ENCODE peak calls at places on chromosomes 5 and 9, in eight cellular contexts. One of them, this sample, is unnamed.

GRCh38 chr5:77616920-77617319 is 21.6 kb downstream of the OTP start:
- DNase-seq in K562: no peak
- DNase-seq in endothelial cell of umbilical vein: no peak
- DNase-seq in GM12878: no peak
- DNase-seq in HCT116: no peak
- DNase-seq in A549: no peak
- DNase-seq in HepG2: no peak
- DNase-seq in SK-N-SH: no peak
- DNase-seq in this sample: no peak

GRCh38 chr5:127040779-127041520 is 10.6 kb upstream of the MARCHF3 start:
- DNase-seq in endothelial cell of umbilical vein: peak
- DNase-seq in HepG2: no peak
- DNase-seq in K562: peak
- DNase-seq in HCT116: no peak
- DNase-seq in A549: no peak
- DNase-seq in GM12878: no peak
- DNase-seq in SK-N-SH: no peak
- DNase-seq in this sample: no peak

GRCh38 chr5:86858452-86858851 is 240.7 kb downstream of the COX7C start:
- DNase-seq in endothelial cell of umbilical vein: no peak
- DNase-seq in HCT116: no peak
- DNase-seq in HepG2: no peak
- DNase-seq in SK-N-SH: no peak
- DNase-seq in K562: no peak
- DNase-seq in A549: no peak
- DNase-seq in GM12878: no peak
- DNase-seq in this sample: no peak

GRCh38 chr9:133843751-133844373 is 105.7 kb upstream of the SARDH start:
- DNase-seq in HepG2: no peak
- DNase-seq in HCT116: no peak
- DNase-seq in GM12878: no peak
- DNase-seq in SK-N-SH: no peak
- DNase-seq in K562: no peak
- DNase-seq in endothelial cell of umbilical vein: peak
- DNase-seq in A549: no peak
- DNase-seq in this sample: no peak

GRCh38 chr9:79127661-79128060 is 444.1 kb upstream of the TLE4 start:
- DNase-seq in endothelial cell of umbilical vein: no peak
- DNase-seq in SK-N-SH: no peak
- DNase-seq in K562: no peak
- DNase-seq in GM12878: no peak
- DNase-seq in A549: no peak
- DNase-seq in HepG2: no peak
- DNase-seq in HCT116: no peak
- DNase-seq in this sample: no peak

GRCh38 chr5:100646011-100646410 is 110.8 kb downstream of the FAM174A start:
- DNase-seq in K562: peak
- DNase-seq in HCT116: no peak
- DNase-seq in HepG2: no peak
- DNase-seq in A549: no peak
- DNase-seq in endothelial cell of umbilical vein: no peak
- DNase-seq in SK-N-SH: no peak
- DNase-seq in GM12878: no peak
- DNase-seq in this sample: no peak

GRCh38 chr9:3716415-3716814 is 190.6 kb upstream of the RFX3 start:
- DNase-seq in GM12878: no peak
- DNase-seq in K562: no peak
- DNase-seq in A549: no peak
- DNase-seq in HepG2: no peak
- DNase-seq in endothelial cell of umbilical vein: no peak
- DNase-seq in HCT116: no peak
- DNase-seq in SK-N-SH: no peak
- DNase-seq in this sample: no peak

GRCh38 chr9:128383007-128383753 is 12.0 kb downstream of the URM1 start:
- DNase-seq in K562: no peak
- DNase-seq in HepG2: no peak
- DNase-seq in SK-N-SH: no peak
- DNase-seq in endothelial cell of umbilical vein: no peak
- DNase-seq in A549: no peak
- DNase-seq in HCT116: no peak
- DNase-seq in GM12878: no peak
- DNase-seq in this sample: no peak

GRCh38 chr9:33101104-33101951 is 24.9 kb upstream of the SMU1 start:
- DNase-seq in SK-N-SH: no peak
- DNase-seq in HepG2: no peak
- DNase-seq in K562: no peak
- DNase-seq in HCT116: no peak
- DNase-seq in A549: peak
- DNase-seq in endothelial cell of umbilical vein: no peak
- DNase-seq in GM12878: no peak
- DNase-seq in this sample: no peak

GRCh38 chr9:30967484-30967883 is 1417.0 kb upstream of the ACO1 start:
- DNase-seq in GM12878: no peak
- DNase-seq in A549: no peak
- DNase-seq in SK-N-SH: no peak
- DNase-seq in HepG2: no peak
- DNase-seq in K562: no peak
- DNase-seq in HCT116: peak
- DNase-seq in endothelial cell of umbilical vein: no peak
- DNase-seq in this sample: no peak

GRCh38 chr9:122055668-122056067 is 37.4 kb downstream of the TTLL11 start:
- DNase-seq in HepG2: no peak
- DNase-seq in endothelial cell of umbilical vein: no peak
- DNase-seq in A549: no peak
- DNase-seq in GM12878: no peak
- DNase-seq in HCT116: no peak
- DNase-seq in K562: no peak
- DNase-seq in SK-N-SH: no peak
- DNase-seq in this sample: peak

GRCh38 chr9:83596899-83597504 is 25.9 kb upstream of the IDNK start:
- DNase-seq in SK-N-SH: peak
- DNase-seq in GM12878: no peak
- DNase-seq in HepG2: no peak
- DNase-seq in HCT116: peak
- DNase-seq in A549: peak
- DNase-seq in endothelial cell of umbilical vein: peak
- DNase-seq in K562: peak
- DNase-seq in this sample: peak

GRCh38 chr5:55817030-55817429 is 34.1 kb upstream of the IL31RA start:
- DNase-seq in K562: no peak
- DNase-seq in HCT116: no peak
- DNase-seq in endothelial cell of umbilical vein: no peak
- DNase-seq in GM12878: no peak
- DNase-seq in A549: no peak
- DNase-seq in SK-N-SH: no peak
- DNase-seq in HepG2: no peak
- DNase-seq in this sample: no peak

GRCh38 chr9:93081931-93082330 is 14.1 kb upstream of the CARD19 start:
- DNase-seq in HCT116: no peak
- DNase-seq in endothelial cell of umbilical vein: no peak
- DNase-seq in HepG2: no peak
- DNase-seq in K562: no peak
- DNase-seq in SK-N-SH: no peak
- DNase-seq in A549: no peak
- DNase-seq in GM12878: no peak
- DNase-seq in this sample: no peak

GRCh38 chr5:77443670-77444069 is 48.4 kb downstream of the WDR41 start:
- DNase-seq in SK-N-SH: no peak
- DNase-seq in HCT116: no peak
- DNase-seq in endothelial cell of umbilical vein: no peak
- DNase-seq in GM12878: no peak
- DNase-seq in K562: no peak
- DNase-seq in HepG2: no peak
- DNase-seq in A549: no peak
- DNase-seq in this sample: no peak

GRCh38 chr5:1545798-1546355 is 22.1 kb upstream of the LPCAT1 start:
- DNase-seq in HepG2: no peak
- DNase-seq in HCT116: no peak
- DNase-seq in SK-N-SH: no peak
- DNase-seq in A549: no peak
- DNase-seq in K562: no peak
- DNase-seq in GM12878: no peak
- DNase-seq in endothelial cell of umbilical vein: no peak
- DNase-seq in this sample: no peak

GRCh38 chr5:145737578-145737977 is 97.6 kb downstream of the PRELID2 start:
- DNase-seq in HepG2: no peak
- DNase-seq in SK-N-SH: no peak
- DNase-seq in endothelial cell of umbilical vein: no peak
- DNase-seq in HCT116: no peak
- DNase-seq in K562: no peak
- DNase-seq in GM12878: no peak
- DNase-seq in A549: no peak
- DNase-seq in this sample: no peak

GRCh38 chr5:170275376-170275994 is 22.1 kb downstream of the LCP2 start:
- DNase-seq in K562: no peak
- DNase-seq in HCT116: no peak
- DNase-seq in GM12878: no peak
- DNase-seq in SK-N-SH: no peak
- DNase-seq in endothelial cell of umbilical vein: no peak
- DNase-seq in A549: no peak
- DNase-seq in HepG2: no peak
- DNase-seq in this sample: no peak

GRCh38 chr5:111394580-111394979 is 117.8 kb downstream of the STARD4 start:
- DNase-seq in endothelial cell of umbilical vein: peak
- DNase-seq in HCT116: no peak
- DNase-seq in SK-N-SH: no peak
- DNase-seq in K562: no peak
- DNase-seq in A549: no peak
- DNase-seq in GM12878: no peak
- DNase-seq in HepG2: no peak
- DNase-seq in this sample: peak

GRCh38 chr5:3143382-3143781 is 391.9 kb upstream of the IRX2 start:
- DNase-seq in endothelial cell of umbilical vein: no peak
- DNase-seq in A549: no peak
- DNase-seq in HCT116: no peak
- DNase-seq in HepG2: no peak
- DNase-seq in GM12878: no peak
- DNase-seq in K562: no peak
- DNase-seq in SK-N-SH: no peak
- DNase-seq in this sample: no peak

GRCh38 chr5:170154744-170155143 is 49.0 kb downstream of the FOXI1 start:
- DNase-seq in HepG2: no peak
- DNase-seq in HCT116: no peak
- DNase-seq in endothelial cell of umbilical vein: no peak
- DNase-seq in K562: peak
- DNase-seq in GM12878: no peak
- DNase-seq in A549: no peak
- DNase-seq in SK-N-SH: peak
- DNase-seq in this sample: no peak

GRCh38 chr9:136902259-136902821 is 16.0 kb downstream of the TRAF2 start:
- DNase-seq in A549: peak
- DNase-seq in HepG2: no peak
- DNase-seq in SK-N-SH: no peak
- DNase-seq in K562: no peak
- DNase-seq in HCT116: no peak
- DNase-seq in endothelial cell of umbilical vein: peak
- DNase-seq in GM12878: peak
- DNase-seq in this sample: no peak

GRCh38 chr9:133813749-133814585 is 75.8 kb upstream of the SARDH start:
- DNase-seq in GM12878: no peak
- DNase-seq in endothelial cell of umbilical vein: no peak
- DNase-seq in HCT116: no peak
- DNase-seq in SK-N-SH: peak
- DNase-seq in K562: no peak
- DNase-seq in A549: no peak
- DNase-seq in HepG2: no peak
- DNase-seq in this sample: no peak

GRCh38 chr5:116669261-116670049 is 94.8 kb upstream of the SEMA6A start:
- DNase-seq in A549: no peak
- DNase-seq in endothelial cell of umbilical vein: no peak
- DNase-seq in GM12878: no peak
- DNase-seq in K562: no peak
- DNase-seq in HCT116: no peak
- DNase-seq in HepG2: no peak
- DNase-seq in SK-N-SH: no peak
- DNase-seq in this sample: no peak

DNA sequence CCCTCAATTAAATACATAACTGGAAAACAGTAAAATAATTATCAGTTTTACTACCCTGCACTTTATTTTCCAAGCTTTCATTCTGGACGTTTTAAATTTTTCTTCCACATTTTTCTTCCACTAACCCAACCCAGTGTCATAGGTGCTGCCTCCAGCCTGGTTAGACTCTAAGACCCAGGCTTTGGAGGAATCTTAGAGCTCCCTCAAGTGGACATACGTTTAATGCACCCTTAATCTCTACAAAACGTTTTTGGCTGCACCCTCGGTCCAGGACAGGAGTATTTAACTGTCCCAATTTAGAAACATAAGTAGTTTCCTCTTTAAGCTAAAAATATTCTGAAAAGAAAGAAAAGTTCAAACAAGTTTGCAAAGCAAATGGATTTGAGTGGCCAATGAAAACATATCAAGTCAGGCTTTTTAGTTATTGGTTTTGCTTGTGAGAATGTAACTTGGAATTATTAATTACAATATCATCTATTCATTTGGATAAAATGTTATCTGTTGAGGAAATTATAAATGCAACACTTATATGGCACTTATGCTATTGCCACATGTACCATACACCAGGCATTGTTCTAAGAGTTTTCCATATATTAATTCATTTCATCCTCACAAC is 38.9 kb downstream of the CDH6 start:
- DNase-seq in K562: peak
- DNase-seq in endothelial cell of umbilical vein: peak
- DNase-seq in GM12878: no peak
- DNase-seq in HepG2: peak
- DNase-seq in SK-N-SH: peak
- DNase-seq in A549: peak
- DNase-seq in HCT116: peak
- DNase-seq in this sample: peak
- TF ChIP-seq CTCF in K562: peak
- TF ChIP-seq CTCF in endothelial cell of umbilical vein: peak
- TF ChIP-seq CTCF in GM12878: peak
- TF ChIP-seq CTCF in HepG2: peak
- TF ChIP-seq CTCF in SK-N-SH: peak
- TF ChIP-seq CTCF in A549: peak
- TF ChIP-seq CTCF in HCT116: peak
- TF ChIP-seq CTCF in this sample: peak

GRCh38 chr9:120842685-120843485 is at the start of gene PSMD5:
- DNase-seq in HepG2: peak
- DNase-seq in GM12878: peak
- DNase-seq in A549: peak
- DNase-seq in SK-N-SH: peak
- DNase-seq in endothelial cell of umbilical vein: peak
- DNase-seq in HCT116: peak
- DNase-seq in K562: peak
- DNase-seq in this sample: peak
- H3K4me3 ChIP-seq in HepG2: peak
- H3K4me3 ChIP-seq in GM12878: peak
- H3K4me3 ChIP-seq in A549: peak
- H3K4me3 ChIP-seq in SK-N-SH: peak
- H3K4me3 ChIP-seq in endothelial cell of umbilical vein: peak
- H3K4me3 ChIP-seq in HCT116: peak
- H3K4me3 ChIP-seq in K562: peak
- H3K4me3 ChIP-seq in this sample: peak

GRCh38 chr9:87267251-87267679 is 230.4 kb upstream of the DAPK1 start:
- DNase-seq in SK-N-SH: no peak
- DNase-seq in A549: no peak
- DNase-seq in HepG2: no peak
- DNase-seq in K562: no peak
- DNase-seq in endothelial cell of umbilical vein: no peak
- DNase-seq in HCT116: no peak
- DNase-seq in GM12878: no peak
- DNase-seq in this sample: no peak
- TF ChIP-seq MAX in SK-N-SH: no peak
- TF ChIP-seq MAX in A549: no peak
- TF ChIP-seq MAX in HepG2: no peak
- TF ChIP-seq MAX in K562: no peak
- TF ChIP-seq MAX in endothelial cell of umbilical vein: no peak
- TF ChIP-seq MAX in HCT116: no peak
- TF ChIP-seq MAX in GM12878: no peak
- TF ChIP-seq MAX in this sample: no peak

GRCh38 chr9:9598723-9599122 is 1014.1 kb downstream of the PTPRD start:
- DNase-seq in HCT116: no peak
- DNase-seq in HepG2: no peak
- DNase-seq in A549: no peak
- DNase-seq in GM12878: no peak
- DNase-seq in K562: no peak
- DNase-seq in SK-N-SH: no peak
- DNase-seq in endothelial cell of umbilical vein: no peak
- DNase-seq in this sample: peak
- TF ChIP-seq CTCF in HCT116: no peak
- TF ChIP-seq CTCF in HepG2: no peak
- TF ChIP-seq CTCF in A549: no peak
- TF ChIP-seq CTCF in GM12878: no peak
- TF ChIP-seq CTCF in K562: no peak
- TF ChIP-seq CTCF in SK-N-SH: no peak
- TF ChIP-seq CTCF in endothelial cell of umbilical vein: no peak
- TF ChIP-seq CTCF in this sample: peak